ENCODE peak calls at places on chromosome 16, in five cellular contexts. F, E, N, C and B are unnamed samples.

GRCh38 chr16:86239381-86239780 is 270.9 kb upstream of the FOXF1 start:
- DNase-seq in N (peak), E (no peak), F (no peak), C (no peak), B (no peak)

GRCh38 chr16:84553873-84554399 is 49.5 kb upstream of the MEAK7 start:
- DNase-seq in E (no peak), C (no peak), N (no peak), F (no peak), B (no peak)

GRCh38 chr16:84136331-84137125 is 8.4 kb downstream of the HSDL1 start:
- DNase-seq in E (no peak), C (no peak), F (no peak), N (no peak), B (no peak)

GRCh38 chr16:51409001-51409675 is 258.1 kb upstream of the SALL1 start:
- DNase-seq in C (no peak), N (no peak), E (no peak), F (no peak), B (no peak)

GRCh38 chr16:86630471-86630870 is 52.1 kb downstream of the FOXL1 start:
- DNase-seq in N (no peak), C (no peak), F (no peak), E (peak), B (no peak)

GRCh38 chr16:75614247-75614897 is 8.7 kb downstream of the ADAT1 start:
- DNase-seq in C (no peak), N (no peak), F (no peak), E (no peak), B (no peak)

GRCh38 chr16:22942812-22943211 is 128.8 kb downstream of the HS3ST2 start:
- DNase-seq in F (no peak), C (no peak), E (no peak), N (no peak), B (no peak)

GRCh38 chr16:84780063-84780462 is 39.7 kb upstream of the CRISPLD2 start:
- DNase-seq in F (no peak), N (no peak), E (no peak), C (no peak), B (no peak)

GRCh38 chr16:89315791-89316581 is 98.5 kb downstream of the ZNF778 start:
- DNase-seq in N (no peak), E (peak), F (no peak), C (no peak), B (no peak)

GRCh38 chr16:84247341-84247740 is 7.5 kb upstream of the KCNG4 start:
- DNase-seq in N (no peak), F (no peak), C (no peak), E (no peak), B (no peak)

GRCh38 chr16:72261127-72261526 is 89.2 kb upstream of the PMFBP1 start:
- DNase-seq in N (no peak), C (no peak), E (no peak), F (no peak), B (no peak)

GRCh38 chr16:51638338-51639135 is 487.5 kb upstream of the SALL1 start:
- DNase-seq in C (no peak), F (no peak), N (no peak), E (no peak), B (no peak)